ENCODE peak calls at places on chromosome 15, in six cellular contexts. One of them, this sample, is unnamed.

GRCh38 chr15:33149919-33150318 is 44.6 kb downstream of the FMN1 start:
- DNase-seq in Caco-2: no peak
- DNase-seq in adrenal gland: no peak
- DNase-seq in cardiac fibroblast: peak
- DNase-seq in stomach: no peak
- DNase-seq in PC-3: peak
- DNase-seq in this sample: no peak

GRCh38 chr15:39588531-39589192 is 7.8 kb downstream of the THBS1 start:
- DNase-seq in Caco-2: no peak
- DNase-seq in adrenal gland: no peak
- DNase-seq in cardiac fibroblast: peak
- DNase-seq in PC-3: peak
- DNase-seq in stomach: no peak
- DNase-seq in this sample: no peak

GRCh38 chr15:90165659-90166489 is 35.3 kb upstream of the SEMA4B start:
- DNase-seq in stomach: peak
- DNase-seq in adrenal gland: peak
- DNase-seq in cardiac fibroblast: peak
- DNase-seq in Caco-2: peak
- DNase-seq in PC-3: peak
- DNase-seq in this sample: peak

GRCh38 chr15:74335396-74335795 is 32.0 kb downstream of the CYP11A1 start:
- DNase-seq in stomach: no peak
- DNase-seq in PC-3: no peak
- DNase-seq in cardiac fibroblast: no peak
- DNase-seq in Caco-2: no peak
- DNase-seq in adrenal gland: no peak
- DNase-seq in this sample: no peak

GRCh38 chr15:36756707-36757106 is 177.3 kb downstream of the CDIN1 start:
- DNase-seq in stomach: no peak
- DNase-seq in Caco-2: no peak
- DNase-seq in cardiac fibroblast: no peak
- DNase-seq in PC-3: no peak
- DNase-seq in adrenal gland: no peak
- DNase-seq in this sample: no peak

GRCh38 chr15:43255376-43255775 is 11.4 kb downstream of the TGM5 start:
- DNase-seq in Caco-2: no peak
- DNase-seq in adrenal gland: no peak
- DNase-seq in PC-3: no peak
- DNase-seq in cardiac fibroblast: no peak
- DNase-seq in stomach: no peak
- DNase-seq in this sample: no peak

GRCh38 chr15:35728176-35728938 is 182.4 kb upstream of the DPH6 start:
- DNase-seq in adrenal gland: no peak
- DNase-seq in stomach: no peak
- DNase-seq in cardiac fibroblast: no peak
- DNase-seq in Caco-2: peak
- DNase-seq in PC-3: peak
- DNase-seq in this sample: no peak

GRCh38 chr15:34023932-34024331 is 15.1 kb downstream of the AVEN start:
- DNase-seq in Caco-2: no peak
- DNase-seq in PC-3: no peak
- DNase-seq in cardiac fibroblast: peak
- DNase-seq in stomach: no peak
- DNase-seq in adrenal gland: no peak
- DNase-seq in this sample: no peak

GRCh38 chr15:45114076-45114750 is at the start of the genes DUOX2 and DUOXA2:
- DNase-seq in adrenal gland: no peak
- DNase-seq in PC-3: no peak
- DNase-seq in stomach: peak
- DNase-seq in Caco-2: no peak
- DNase-seq in cardiac fibroblast: no peak
- DNase-seq in this sample: no peak

GRCh38 chr15:60044636-60045273 is 40.6 kb downstream of the FOXB1 start:
- DNase-seq in PC-3: no peak
- DNase-seq in stomach: no peak
- DNase-seq in cardiac fibroblast: no peak
- DNase-seq in Caco-2: no peak
- DNase-seq in adrenal gland: no peak
- DNase-seq in this sample: no peak
- TF ChIP-seq CTCF in PC-3: no peak
- TF ChIP-seq CTCF in stomach: no peak
- TF ChIP-seq CTCF in cardiac fibroblast: no peak
- TF ChIP-seq CTCF in Caco-2: no peak
- TF ChIP-seq CTCF in adrenal gland: no peak
- TF ChIP-seq CTCF in this sample: no peak

DNA sequence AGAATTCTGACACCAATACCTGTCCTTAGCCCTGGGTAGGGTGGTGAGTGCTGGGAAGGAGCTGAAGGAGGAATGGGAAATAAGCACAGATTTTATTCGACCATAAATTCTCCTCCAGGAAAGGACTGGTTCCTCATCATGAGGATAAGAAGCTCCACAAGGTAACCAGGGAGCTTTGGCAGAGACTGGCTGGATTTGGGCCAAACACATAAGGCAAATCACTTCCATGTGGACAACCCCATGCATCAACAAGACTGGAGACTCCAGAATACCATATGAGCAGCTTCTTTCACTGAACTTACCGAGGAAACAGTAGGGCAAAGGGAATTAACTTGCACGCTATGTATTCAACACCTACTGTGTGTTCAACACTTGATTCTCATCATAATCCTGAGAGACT is 312.5 kb downstream of the NTRK3 start:
- DNase-seq in adrenal gland: no peak
- DNase-seq in Caco-2: no peak
- DNase-seq in cardiac fibroblast: no peak
- DNase-seq in PC-3: no peak
- DNase-seq in stomach: no peak
- DNase-seq in this sample: no peak
- TF ChIP-seq CTCF in adrenal gland: no peak
- TF ChIP-seq CTCF in Caco-2: no peak
- TF ChIP-seq CTCF in cardiac fibroblast: no peak
- TF ChIP-seq CTCF in PC-3: no peak
- TF ChIP-seq CTCF in stomach: no peak
- TF ChIP-seq CTCF in this sample: no peak

DNA sequence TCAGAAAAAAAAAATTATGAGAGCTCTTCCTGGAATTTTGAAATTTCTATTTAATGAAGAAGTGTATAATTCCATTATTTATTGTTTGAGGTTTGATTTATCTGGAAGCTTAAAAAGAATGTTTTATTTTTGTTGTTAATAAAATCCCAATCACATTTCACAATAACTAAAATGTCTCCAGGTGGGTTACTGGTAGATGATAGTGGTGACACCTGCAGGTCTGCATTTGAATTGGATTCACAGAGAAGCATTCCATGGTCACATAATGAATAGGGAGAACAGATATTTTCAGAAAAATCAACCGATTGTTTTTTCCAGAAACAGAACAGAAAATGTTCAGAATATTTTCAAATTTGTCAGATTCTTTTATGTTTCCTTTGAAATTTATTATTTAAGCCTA is 48.3 kb downstream of the ASB7 start:
- DNase-seq in cardiac fibroblast: no peak
- DNase-seq in PC-3: peak
- DNase-seq in adrenal gland: no peak
- DNase-seq in stomach: no peak
- DNase-seq in Caco-2: no peak
- DNase-seq in this sample: no peak
- TF ChIP-seq CTCF in cardiac fibroblast: no peak
- TF ChIP-seq CTCF in PC-3: peak
- TF ChIP-seq CTCF in adrenal gland: no peak
- TF ChIP-seq CTCF in stomach: no peak
- TF ChIP-seq CTCF in Caco-2: peak
- TF ChIP-seq CTCF in this sample: peak

GRCh38 chr15:29364429-29365078 is 94.9 kb upstream of the NSMCE3 start:
- DNase-seq in Caco-2: no peak
- DNase-seq in PC-3: peak
- DNase-seq in adrenal gland: no peak
- DNase-seq in stomach: no peak
- DNase-seq in cardiac fibroblast: peak
- DNase-seq in this sample: no peak
- TF ChIP-seq CTCF in Caco-2: peak
- TF ChIP-seq CTCF in PC-3: peak
- TF ChIP-seq CTCF in adrenal gland: no peak
- TF ChIP-seq CTCF in stomach: no peak
- TF ChIP-seq CTCF in cardiac fibroblast: peak
- TF ChIP-seq CTCF in this sample: no peak

GRCh38 chr15:59137566-59137965 is 32.6 kb downstream of the CCNB2 start:
- DNase-seq in cardiac fibroblast: no peak
- DNase-seq in Caco-2: no peak
- DNase-seq in PC-3: no peak
- DNase-seq in adrenal gland: no peak
- DNase-seq in stomach: no peak
- DNase-seq in this sample: peak
- TF ChIP-seq CTCF in cardiac fibroblast: no peak
- TF ChIP-seq CTCF in Caco-2: no peak
- TF ChIP-seq CTCF in PC-3: no peak
- TF ChIP-seq CTCF in adrenal gland: no peak
- TF ChIP-seq CTCF in stomach: no peak
- TF ChIP-seq CTCF in this sample: no peak

GRCh38 chr15:68793776-68794175 is 26.9 kb downstream of the ANP32A start:
- DNase-seq in Caco-2: no peak
- DNase-seq in PC-3: no peak
- DNase-seq in cardiac fibroblast: no peak
- DNase-seq in adrenal gland: no peak
- DNase-seq in stomach: no peak
- DNase-seq in this sample: no peak

GRCh38 chr15:68790910-68791309 is 29.8 kb downstream of the ANP32A start:
- DNase-seq in cardiac fibroblast: no peak
- DNase-seq in stomach: no peak
- DNase-seq in adrenal gland: no peak
- DNase-seq in PC-3: no peak
- DNase-seq in Caco-2: no peak
- DNase-seq in this sample: no peak

GRCh38 chr15:68789921-68790575 is 30.6 kb downstream of the ANP32A start:
- DNase-seq in Caco-2: no peak
- DNase-seq in stomach: no peak
- DNase-seq in PC-3: no peak
- DNase-seq in adrenal gland: no peak
- DNase-seq in cardiac fibroblast: peak
- DNase-seq in this sample: no peak

GRCh38 chr15:68792901-68793766 is 27.6 kb downstream of the ANP32A start:
- DNase-seq in adrenal gland: peak
- DNase-seq in stomach: peak
- DNase-seq in cardiac fibroblast: no peak
- DNase-seq in PC-3: no peak
- DNase-seq in Caco-2: no peak
- DNase-seq in this sample: no peak

GRCh38 chr15:68791431-68792283 is 29.0 kb downstream of the ANP32A start:
- DNase-seq in cardiac fibroblast: no peak
- DNase-seq in stomach: no peak
- DNase-seq in PC-3: no peak
- DNase-seq in Caco-2: no peak
- DNase-seq in adrenal gland: no peak
- DNase-seq in this sample: peak
- TF ChIP-seq CTCF in cardiac fibroblast: no peak
- TF ChIP-seq CTCF in stomach: no peak
- TF ChIP-seq CTCF in PC-3: no peak
- TF ChIP-seq CTCF in Caco-2: no peak
- TF ChIP-seq CTCF in adrenal gland: no peak
- TF ChIP-seq CTCF in this sample: peak

DNA sequence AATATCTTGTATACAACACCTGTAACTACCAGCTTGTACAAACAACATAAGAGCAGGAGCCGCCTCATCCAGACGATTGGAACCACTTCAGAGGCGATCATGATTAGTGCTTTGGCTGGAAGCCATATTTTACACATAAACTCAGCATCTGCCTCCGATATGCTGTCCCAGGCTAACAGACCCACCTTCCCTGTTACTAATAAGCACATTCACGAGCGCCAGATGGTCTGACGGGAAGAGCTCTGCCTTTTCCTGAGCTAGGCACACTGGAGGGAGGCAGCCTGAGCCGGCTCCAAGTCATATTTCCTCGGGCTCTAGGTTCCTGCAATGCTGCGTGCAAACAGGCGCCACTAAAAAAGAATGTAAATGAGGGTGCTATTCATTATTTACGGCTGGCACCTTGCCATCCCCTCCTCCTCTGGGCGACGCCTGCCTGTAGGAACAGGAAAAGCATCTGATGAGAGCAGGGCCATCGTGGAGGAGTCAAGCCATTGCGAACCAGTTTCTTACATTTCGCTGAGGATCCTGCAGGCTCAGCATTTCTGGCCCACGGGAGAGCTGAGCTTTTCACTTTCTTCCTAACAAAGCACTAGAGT is 98.2 kb downstream of the ANXA2 start:
- DNase-seq in PC-3: peak
- DNase-seq in Caco-2: no peak
- DNase-seq in cardiac fibroblast: peak
- DNase-seq in adrenal gland: no peak
- DNase-seq in stomach: peak
- DNase-seq in this sample: no peak
- TF ChIP-seq CTCF in PC-3: no peak
- TF ChIP-seq CTCF in Caco-2: no peak
- TF ChIP-seq CTCF in cardiac fibroblast: peak
- TF ChIP-seq CTCF in adrenal gland: no peak
- TF ChIP-seq CTCF in stomach: no peak
- TF ChIP-seq CTCF in this sample: no peak

DNA sequence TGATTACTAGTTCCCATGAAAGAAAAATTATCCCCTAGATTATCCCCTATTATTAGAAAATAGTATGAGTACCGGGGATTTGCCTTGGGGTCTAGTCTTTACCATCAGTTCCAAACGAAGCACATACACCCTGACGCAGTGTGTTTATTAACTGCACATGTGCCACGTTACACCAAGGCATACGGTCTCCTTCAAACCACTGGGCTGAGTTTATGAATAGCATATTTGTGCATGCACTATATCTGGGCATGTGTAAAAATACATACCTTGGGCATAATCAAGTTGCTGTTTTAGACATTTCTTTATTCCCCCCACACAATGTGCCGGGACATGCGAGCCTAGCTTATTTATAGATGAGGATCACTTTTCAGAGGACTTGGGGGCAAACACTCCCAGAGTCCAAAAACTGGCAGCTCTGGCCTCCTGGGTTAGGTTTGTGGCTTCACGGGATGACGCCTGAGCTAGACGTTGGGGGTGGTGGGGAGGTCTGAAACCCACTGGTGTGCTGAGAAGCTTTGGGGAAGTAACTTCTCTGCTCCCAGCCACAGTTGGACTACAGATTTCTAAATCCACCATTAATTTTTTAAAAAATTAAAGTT is 16.2 kb downstream of the IGDCC4 start:
- DNase-seq in PC-3: no peak
- DNase-seq in adrenal gland: no peak
- DNase-seq in stomach: no peak
- DNase-seq in cardiac fibroblast: no peak
- DNase-seq in Caco-2: no peak
- DNase-seq in this sample: no peak
- TF ChIP-seq CTCF in PC-3: no peak
- TF ChIP-seq CTCF in adrenal gland: no peak
- TF ChIP-seq CTCF in stomach: no peak
- TF ChIP-seq CTCF in cardiac fibroblast: no peak
- TF ChIP-seq CTCF in Caco-2: no peak
- TF ChIP-seq CTCF in this sample: no peak